ENCODE peak calls at places on chromosomes 7 and 10, in eight cellular contexts. D, W, T, C, O, H, U and F are unnamed samples.

GRCh38 chr7:83946801-83947200 is 247.8 kb downstream of the SEMA3A start:
- DNase-seq in U (no peak), T (no peak), W (no peak), H (no peak), O (no peak), C (no peak), D (no peak), F (no peak)

GRCh38 chr7:157662110-157662791 is 325.4 kb downstream of the DNAJB6 start:
- DNase-seq in H (no peak), W (no peak), D (no peak), T (no peak), C (no peak), U (no peak), O (no peak), F (no peak)

GRCh38 chr10:69974551-69975155 is 78.0 kb upstream of the MACROH2A2 start:
- DNase-seq in T (peak), W (no peak), H (peak), D (no peak), C (no peak), O (no peak), U (no peak), F (no peak)

GRCh38 chr10:71946700-71947099 is 17.5 kb upstream of the CHST3 start:
- DNase-seq in W (no peak), H (no peak), T (no peak), O (no peak), D (no peak), U (no peak), C (no peak), F (no peak)

GRCh38 chr10:74255214-74255613 is 104.2 kb downstream of the ADK start:
- DNase-seq in H (no peak), U (no peak), T (no peak), C (peak), O (peak), D (no peak), W (no peak), F (no peak)

GRCh38 chr7:82729172-82730030 is 285.8 kb upstream of the CACNA2D1 start:
- DNase-seq in H (peak), U (no peak), C (peak), W (no peak), T (peak), D (no peak), O (peak), F (no peak)

GRCh38 chr10:329361-330099 is 194.3 kb downstream of the ZMYND11 start:
- DNase-seq in W (peak), H (peak), D (peak), C (peak), O (peak), U (no peak), T (peak), F (peak)

GRCh38 chr7:115707236-115707635 is 323.3 kb downstream of the TFEC start:
- DNase-seq in O (peak), H (peak), U (no peak), T (peak), W (peak), C (peak), D (no peak), F (no peak)

GRCh38 chr7:52502281-52502680 is 533.2 kb upstream of the POM121L12 start:
- DNase-seq in W (no peak), O (no peak), U (no peak), D (no peak), H (no peak), C (no peak), T (no peak), F (no peak)

GRCh38 chr7:8274589-8274988 is 12.6 kb upstream of the ICA1 start:
- DNase-seq in H (no peak), W (no peak), T (no peak), D (no peak), O (peak), U (no peak), C (no peak), F (no peak)

GRCh38 chr10:94500063-94500462 is 45.5 kb upstream of the HELLS start:
- DNase-seq in U (no peak), H (peak), C (no peak), O (no peak), W (no peak), D (no peak), T (no peak), F (no peak)